ENCODE peak calls at places on chromosomes 11 and 22, in six cellular contexts. B is spleen; W is psoas muscle; Q is hippocampal formation; E is CD8-positive, alpha-beta memory T cell; M is GF-D8. V is an unnamed sample.

GRCh38 chr11:117828641-117829368 is 4.3 kb upstream of the FXYD2 start:
- DNase-seq in B (peak; percentile 84), W (peak; percentile 76), Q (no peak), E (peak; percentile 71), M (no peak), V (peak; percentile 33)

GRCh38 chr11:115255006-115255762 is 249.0 kb downstream of the CADM1 start:
- DNase-seq in B (no peak), W (no peak), Q (no peak), E (no peak), M (no peak), V (no peak)

GRCh38 chr22:41827671-41828070 is 5.2 kb upstream of the SREBF2 start:
- DNase-seq in B (no peak), W (no peak), Q (no peak), E (no peak), M (no peak), V (no peak)

GRCh38 chr22:31828739-31829138 is 74.9 kb downstream of the DEPDC5 start:
- DNase-seq in B (no peak), W (no peak), Q (no peak), E (no peak), M (no peak), V (no peak)

GRCh38 chr11:57131080-57131790 is 50.5 kb upstream of the LRRC55 start:
- DNase-seq in B (no peak), W (no peak), Q (no peak), E (no peak), M (no peak), V (no peak)

GRCh38 chr11:99281331-99281730 is 260.6 kb downstream of the CNTN5 start:
- DNase-seq in B (no peak), W (no peak), Q (no peak), E (no peak), M (no peak), V (no peak)

GRCh38 chr11:12430351-12430750 is 53.0 kb downstream of the PARVA start:
- DNase-seq in B (no peak), W (no peak), Q (no peak), E (no peak), M (no peak), V (no peak)

GRCh38 chr11:7927635-7928034 is 3.4 kb downstream of the OR10A6 start:
- DNase-seq in B (no peak), W (no peak), Q (no peak), E (no peak), M (no peak), V (no peak)

GRCh38 chr11:57751676-57752253 is at the start of gene BTBD18:
- DNase-seq in B (no peak), W (no peak), Q (peak; percentile 21), E (no peak), M (no peak), V (peak; percentile 30)

GRCh38 chr11:77207618-77208313 is 79.7 kb downstream of the MYO7A start:
- DNase-seq in B (peak; percentile 59), W (peak; percentile 52), Q (no peak), E (no peak), M (no peak), V (no peak)

GRCh38 chr11:44065161-44065571 is 904 bp upstream of the ACCS start:
- DNase-seq in B (no peak), W (no peak), Q (no peak), E (no peak), M (no peak), V (no peak)

GRCh38 chr11:73404048-73404447 is 27.8 kb downstream of the RELT start:
- DNase-seq in B (peak; percentile 77), W (peak; percentile 81), Q (peak; percentile 59), E (no peak), M (peak; percentile 27), V (no peak)

GRCh38 chr11:58286249-58286648 is 18.2 kb upstream of the OR10W1 start:
- DNase-seq in B (no peak), W (no peak), Q (no peak), E (no peak), M (no peak), V (no peak)

GRCh38 chr11:108593910-108594434 is 404 bp upstream of the EXPH5 start:
- DNase-seq in B (no peak), W (no peak), Q (no peak), E (no peak), M (no peak), V (no peak)

GRCh38 chr11:101407324-101407723 is 176.5 kb downstream of the TRPC6 start:
- DNase-seq in B (no peak), W (no peak), Q (no peak), E (no peak), M (no peak), V (no peak)

GRCh38 chr11:114762437-114762836 is 84.1 kb downstream of the NXPE2 start:
- DNase-seq in B (no peak), W (peak; percentile 87), Q (no peak), E (no peak), M (peak; percentile 41), V (peak; percentile 86)

GRCh38 chr11:86116996-86117705 is 48.3 kb upstream of the PICALM start:
- DNase-seq in B (no peak), W (no peak), Q (no peak), E (no peak), M (no peak), V (no peak)

GRCh38 chr11:59706518-59707285 is 6.9 kb downstream of the OR10V1 start:
- DNase-seq in B (no peak), W (no peak), Q (no peak), E (no peak), M (no peak), V (peak; percentile 18)

GRCh38 chr11:128905345-128906184 is 14.4 kb downstream of the KCNJ5 start:
- DNase-seq in B (no peak), W (no peak), Q (no peak), E (peak; percentile 3), M (no peak), V (no peak)

GRCh38 chr22:44574057-44574456 is 76.0 kb upstream of the RTL6 start:
- DNase-seq in B (no peak), W (peak; percentile 54), Q (no peak), E (no peak), M (no peak), V (peak; percentile 23)

GRCh38 chr11:118415739-118416068 is 14.3 kb downstream of the ATP5MG start:
- DNase-seq in B (no peak), W (no peak), Q (no peak), E (no peak), M (peak; percentile 99), V (peak; percentile 61)

GRCh38 chr11:63564056-63564784 is 1.0 kb upstream of the PLAAT2 start:
- DNase-seq in B (no peak), W (no peak), Q (no peak), E (no peak), M (no peak), V (peak; percentile 43)

GRCh38 chr11:6735306-6735705 is 36.5 kb downstream of the OR2AG2 start:
- DNase-seq in B (no peak), W (no peak), Q (no peak), E (no peak), M (no peak), V (no peak)

GRCh38 chr11:28043930-28044709 is 63.8 kb downstream of the KIF18A start:
- DNase-seq in B (no peak), W (no peak), Q (no peak), E (no peak), M (no peak), V (no peak)

GRCh38 chr22:33329398-33329797 is 271.2 kb upstream of the SYN3 start:
- DNase-seq in B (no peak), W (no peak), Q (no peak), E (no peak), M (no peak), V (peak; percentile 31)

GRCh38 chr11:62338218-62338617 is 970 bp downstream of the ASRGL1 start:
- DNase-seq in B (no peak), W (no peak), Q (no peak), E (no peak), M (no peak), V (no peak)

GRCh38 chr22:48772286-48772907 is 1055.3 kb downstream of the BRD1 start:
- DNase-seq in B (no peak), W (no peak), Q (no peak), E (no peak), M (no peak), V (no peak)

GRCh38 chr11:114785820-114786219 is 107.5 kb downstream of the NXPE2 start:
- DNase-seq in B (no peak), W (no peak), Q (no peak), E (no peak), M (no peak), V (no peak)

GRCh38 chr11:19890308-19890707 is 177.7 kb downstream of the NAV2 start:
- DNase-seq in B (no peak), W (no peak), Q (no peak), E (no peak), M (no peak), V (no peak)

GRCh38 chr11:20367313-20367948 is 3.9 kb downstream of the HTATIP2 start:
- DNase-seq in B (no peak), W (no peak), Q (peak; percentile 72), E (no peak), M (no peak), V (no peak)

GRCh38 chr11:68146010-68146540 is 24.9 kb upstream of the CHKA start:
- DNase-seq in B (peak; percentile 91), W (peak; percentile 82), Q (no peak), E (no peak), M (peak; percentile 16), V (peak; percentile 99)

GRCh38 chr11:7967097-7967496 is 1.9 kb upstream of the NLRP10 start:
- DNase-seq in B (no peak), W (no peak), Q (no peak), E (no peak), M (no peak), V (no peak)

GRCh38 chr11:120448240-120448639 is 63.3 kb upstream of the GRIK4 start:
- DNase-seq in B (no peak), W (no peak), Q (no peak), E (no peak), M (no peak), V (no peak)

GRCh38 chr11:128195057-128195751 is 392.2 kb downstream of the ETS1 start:
- DNase-seq in B (no peak), W (no peak), Q (no peak), E (peak; percentile 38), M (peak; percentile 93), V (no peak)

GRCh38 chr22:36680038-36680437 is 23.5 kb downstream of the CACNG2 start:
- DNase-seq in B (no peak), W (no peak), Q (no peak), E (no peak), M (no peak), V (no peak)

GRCh38 chr11:35918716-35919115 is 25.1 kb upstream of the LDLRAD3 start:
- DNase-seq in B (no peak), W (no peak), Q (no peak), E (no peak), M (no peak), V (no peak)

GRCh38 chr11:121422675-121423074 is 29.4 kb upstream of the SORL1 start:
- DNase-seq in B (no peak), W (no peak), Q (no peak), E (no peak), M (no peak), V (no peak)

GRCh38 chr11:123218451-123218850 is 23.4 kb upstream of the CLMP start:
- DNase-seq in B (no peak), W (no peak), Q (no peak), E (no peak), M (no peak), V (no peak)

GRCh38 chr22:46707827-46708570 is 30.1 kb downstream of the CERK start:
- DNase-seq in B (no peak), W (no peak), Q (no peak), E (no peak), M (no peak), V (no peak)